ENCODE peak calls at places on chromosomes 7 and 10, in ten cellular contexts. J is sigmoid colon; H is GM20000; T is neural progenitor cell; P is epithelial cell of esophagus; K is endodermal cell; L is LoVo; B is effector memory CD4-positive, alpha-beta T cell; D is astrocyte of the spinal cord; F is endothelial cell. X is an unnamed sample.

GRCh38 chr10:71471957-71472365 is 75.2 kb downstream of the CDH23 start:
- DNase-seq in J (no peak), H (no peak), T (no peak), P (no peak), K (no peak), L (no peak), B (no peak), D (no peak), F (no peak), X (no peak)

GRCh38 chr7:24701232-24701898 is 55.9 kb downstream of the GSDME start:
- DNase-seq in J (no peak), H (no peak), T (no peak), P (peak; percentile 85), K (no peak), L (peak; percentile 37), B (no peak), D (peak; percentile 92), F (no peak), X (peak; percentile 88)

GRCh38 chr7:110835209-110835608 is 255.7 kb upstream of the LRRN3 start:
- DNase-seq in J (no peak), H (no peak), T (no peak), P (peak; percentile 18), K (no peak), L (peak; percentile 83), B (no peak), D (no peak), F (no peak), X (no peak)

GRCh38 chr7:54841772-54842707 is 83.0 kb upstream of the SEC61G start:
- DNase-seq in J (no peak), H (no peak), T (peak; percentile 19), P (peak; percentile 29), K (peak; percentile 78), L (peak; percentile 30), B (no peak), D (peak; percentile 91), F (peak; percentile 55), X (peak; percentile 80)

GRCh38 chr10:126336786-126337185 is 51.5 kb downstream of the ADAM12 start:
- DNase-seq in J (no peak), H (no peak), T (no peak), P (no peak), K (no peak), L (no peak), B (no peak), D (peak; percentile 48), F (no peak), X (peak; percentile 25)

GRCh38 chr10:76285012-76285411 is 853.6 kb downstream of the LRMDA start:
- DNase-seq in J (no peak), H (no peak), T (no peak), P (peak; percentile 79), K (no peak), L (no peak), B (no peak), D (peak; percentile 79), F (no peak), X (peak; percentile 91)

GRCh38 chr7:27147211-27148030 is at the start of gene HOXA6:
- DNase-seq in J (peak; percentile 89), H (no peak), T (no peak), P (peak; percentile 45), K (peak; percentile 63), L (no peak), B (no peak), D (peak; percentile 63), F (no peak), X (no peak)

GRCh38 chr10:72508033-72508432 is 117.8 kb downstream of the MICU1 start:
- DNase-seq in J (no peak), H (no peak), T (no peak), P (no peak), K (no peak), L (no peak), B (no peak), D (no peak), F (no peak), X (no peak)